ENCODE peak calls at places on chromosomes 3 and 15, in six cellular contexts. T is fibroblast of the aortic adventitia, J is body of pancreas, S is RWPE1, W is PC-3, A is cardiac fibroblast. U is an unnamed sample.

GRCh38 chr3:84905556-84905920 is 53.3 kb upstream of the CADM2 start:
- DNase-seq in W (no peak), T (no peak), J (no peak), A (no peak), S (no peak), U (no peak)

GRCh38 chr15:78540955-78541743 is 905 bp downstream of the PSMA4 start:
- DNase-seq in A (peak; percentile 4), W (peak; percentile 11), J (no peak), T (peak; percentile 41), S (peak; percentile 39), U (no peak)

GRCh38 chr3:58217209-58217811 is 6.5 kb upstream of the DNASE1L3 start:
- DNase-seq in A (peak; percentile 73), W (peak; percentile 87), S (peak; percentile 72), J (peak; percentile 79), T (peak; percentile 56), U (peak; percentile 57)

GRCh38 chr15:83920115-83920514 is 266.2 kb downstream of the ADAMTSL3 start:
- DNase-seq in S (no peak), W (no peak), T (no peak), A (no peak), J (no peak), U (no peak)

GRCh38 chr15:90648137-90649070 is 68.7 kb upstream of the BLM start:
- DNase-seq in A (peak; percentile 81), S (peak; percentile 74), W (peak; percentile 83), J (peak; percentile 68), T (peak; percentile 92), U (peak; percentile 74)

GRCh38 chr3:82736696-82737277 is 975.3 kb upstream of the GBE1 start:
- DNase-seq in W (no peak), S (no peak), J (no peak), T (no peak), A (no peak), U (no peak)

GRCh38 chr3:141795311-141795710 is 32.1 kb downstream of the GRK7 start:
- DNase-seq in J (no peak), S (no peak), A (no peak), T (no peak), W (no peak), U (no peak)

GRCh38 chr3:179957264-179957845 is 79.4 kb downstream of the PEX5L start:
- DNase-seq in T (no peak), W (no peak), S (no peak), A (no peak), J (no peak), U (no peak)

GRCh38 chr15:68576253-68577236 is 2.2 kb upstream of the CORO2B start:
- DNase-seq in A (no peak), S (no peak), W (no peak), J (no peak), T (no peak), U (no peak)

GRCh38 chr3:66196633-66197032 is 24.2 kb upstream of the SLC25A26 start:
- DNase-seq in W (peak; percentile 12), S (no peak), A (no peak), J (no peak), T (peak; percentile 25), U (no peak)
- TF ChIP-seq CTCF in W (peak; percentile 39), S (peak; percentile 39), A (peak; percentile 25), J (peak; percentile 38), T (peak; percentile 25), U (peak; percentile 79)

GRCh38 chr3:49928511-49929017 is 1.0 kb downstream of the MON1A start:
- DNase-seq in T (no peak), J (no peak), A (no peak), W (no peak), S (no peak), U (no peak)

GRCh38 chr3:49929333-49930240 is at the start of gene MON1A:
- DNase-seq in W (peak; percentile 94), J (peak; percentile 96), S (peak; percentile 77), A (peak; percentile 95), T (peak; percentile 91), U (peak; percentile 91)

GRCh38 chr3:49927798-49928197 is 1.8 kb downstream of the MON1A start:
- DNase-seq in T (no peak), J (no peak), A (no peak), W (no peak), S (no peak), U (no peak)

GRCh38 chr3:49930241-49930690 is 655 bp upstream of the MON1A start:
- DNase-seq in A (no peak), J (no peak), S (no peak), W (no peak), T (no peak), U (no peak)

DNA sequence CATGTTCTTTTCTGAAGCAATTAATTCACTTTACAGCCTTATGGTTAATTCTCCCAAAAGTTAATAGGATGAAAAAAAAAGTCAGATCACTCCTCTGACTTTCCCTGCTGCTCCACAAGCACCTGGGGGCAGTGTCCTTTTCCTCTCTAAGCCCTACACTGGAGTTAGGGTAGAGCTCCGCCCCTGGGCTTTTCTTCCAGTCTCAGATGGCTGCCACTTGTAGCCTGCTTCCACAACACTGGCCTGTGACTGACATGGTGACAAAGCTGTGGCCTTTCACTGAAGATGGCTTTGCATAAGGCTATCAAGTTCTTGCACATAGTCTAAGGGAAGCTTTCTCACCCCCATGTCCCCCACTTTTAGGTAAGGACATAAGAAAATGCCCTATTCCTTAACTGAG is 1.3 kb upstream of the MON1A start:
- DNase-seq in W (peak; percentile 56), A (no peak), J (peak; percentile 29), T (no peak), S (no peak), U (no peak)
- TF ChIP-seq CTCF in W (no peak), A (no peak), J (no peak), T (no peak), S (no peak), U (peak; percentile 6)

GRCh38 chr3:74067296-74067695 is 442.6 kb upstream of the PDZRN3 start:
- DNase-seq in A (peak; percentile 2), W (no peak), S (no peak), T (peak; percentile 14), J (no peak), U (peak; percentile 43)
- TF ChIP-seq CTCF in A (no peak), W (no peak), S (no peak), T (peak; percentile 24), J (no peak), U (peak; percentile 66)

GRCh38 chr3:147614210-147614609 is 205.0 kb downstream of the ZIC1 start:
- DNase-seq in W (no peak), S (no peak), A (no peak), J (no peak), T (no peak), U (no peak)

GRCh38 chr3:147618636-147619035 is 209.5 kb downstream of the ZIC1 start:
- DNase-seq in J (no peak), W (no peak), T (no peak), S (no peak), A (no peak), U (no peak)

GRCh38 chr3:147613710-147614109 is 204.5 kb downstream of the ZIC1 start:
- DNase-seq in S (no peak), J (no peak), A (no peak), T (no peak), W (no peak), U (no peak)

GRCh38 chr3:147619925-147620580 is 210.9 kb downstream of the ZIC1 start:
- DNase-seq in T (peak; percentile 12), J (no peak), S (no peak), A (no peak), W (no peak), U (no peak)

DNA sequence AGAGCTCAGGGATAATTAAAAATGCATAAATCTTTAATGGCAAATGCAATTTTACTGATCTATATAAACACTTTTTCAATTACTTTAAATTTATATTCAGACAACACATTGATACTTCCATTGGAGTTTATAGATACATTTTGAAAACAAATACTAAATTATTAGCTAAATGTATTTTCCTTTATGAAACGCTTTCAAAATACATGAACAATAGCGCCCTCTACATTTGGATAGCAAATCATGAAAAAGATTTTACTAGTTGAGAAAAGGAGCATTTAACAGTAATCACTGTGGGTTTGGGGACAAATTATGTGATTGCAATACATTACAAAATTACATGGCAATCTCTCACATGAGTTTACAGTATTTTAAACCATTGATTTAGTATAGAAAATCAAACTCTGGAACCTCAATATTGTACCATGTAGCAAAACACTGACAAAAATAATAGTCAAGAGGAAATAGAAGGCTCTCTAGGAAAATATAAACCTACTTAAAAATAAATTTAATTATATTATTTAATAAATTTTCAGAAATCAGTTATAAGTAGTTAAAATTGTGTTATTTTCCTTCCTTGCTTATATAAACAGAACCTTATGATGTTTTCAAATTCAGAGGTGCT is 207.9 kb downstream of the ZIC1 start:
- DNase-seq in W (peak; percentile 48), T (peak; percentile 41), A (peak; percentile 33), J (no peak), S (no peak), U (peak; percentile 21)
- TF ChIP-seq CTCF in W (peak; percentile 71), T (peak; percentile 53), A (peak; percentile 34), J (peak; percentile 13), S (peak; percentile 23), U (peak; percentile 84)

GRCh38 chr3:51190827-51191226 is 194.3 kb upstream of the MANF start:
- DNase-seq in A (no peak), W (no peak), S (no peak), T (no peak), J (no peak), U (no peak)

GRCh38 chr3:51191768-51192167 is 193.3 kb upstream of the MANF start:
- DNase-seq in T (no peak), J (no peak), S (no peak), A (no peak), W (no peak), U (no peak)

GRCh38 chr3:51190199-51190598 is 194.9 kb upstream of the MANF start:
- DNase-seq in S (no peak), W (no peak), T (no peak), J (no peak), A (no peak), U (no peak)
- TF ChIP-seq CTCF in S (no peak), W (no peak), T (no peak), J (no peak), A (no peak), U (no peak)

DNA sequence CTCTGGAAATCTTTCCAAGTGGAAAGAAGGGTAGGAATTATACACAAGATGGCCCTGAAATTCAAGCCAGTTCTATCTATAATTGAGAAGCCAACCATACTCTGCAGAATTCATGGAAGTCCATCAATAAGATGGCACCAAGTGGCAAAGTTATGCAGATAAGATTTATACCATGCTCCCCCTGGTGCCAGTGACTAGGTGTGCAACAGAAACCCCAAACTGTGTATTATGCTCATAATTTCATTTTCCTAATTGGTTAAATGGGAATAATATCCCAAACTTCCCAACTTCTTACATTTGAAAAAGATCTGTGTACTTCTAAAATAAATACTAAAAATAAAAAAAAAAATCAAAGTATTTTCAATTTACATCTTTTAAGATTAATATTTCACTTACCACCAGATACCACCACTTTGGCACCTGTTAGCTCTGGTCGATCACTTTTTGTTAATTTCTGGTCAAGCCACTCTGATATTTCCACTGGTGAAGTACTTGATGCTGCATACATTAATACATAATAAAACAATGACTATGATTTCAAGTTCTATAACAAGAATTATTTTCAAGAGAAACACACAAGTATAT is 25.9 kb downstream of the ETFA start:
- DNase-seq in S (peak; percentile 55), A (peak; percentile 14), J (no peak), T (peak; percentile 11), W (peak; percentile 44), U (peak; percentile 17)
- TF ChIP-seq CTCF in S (peak; percentile 73), A (peak; percentile 56), J (peak; percentile 35), T (peak; percentile 51), W (peak; percentile 64), U (peak; percentile 78)

DNA sequence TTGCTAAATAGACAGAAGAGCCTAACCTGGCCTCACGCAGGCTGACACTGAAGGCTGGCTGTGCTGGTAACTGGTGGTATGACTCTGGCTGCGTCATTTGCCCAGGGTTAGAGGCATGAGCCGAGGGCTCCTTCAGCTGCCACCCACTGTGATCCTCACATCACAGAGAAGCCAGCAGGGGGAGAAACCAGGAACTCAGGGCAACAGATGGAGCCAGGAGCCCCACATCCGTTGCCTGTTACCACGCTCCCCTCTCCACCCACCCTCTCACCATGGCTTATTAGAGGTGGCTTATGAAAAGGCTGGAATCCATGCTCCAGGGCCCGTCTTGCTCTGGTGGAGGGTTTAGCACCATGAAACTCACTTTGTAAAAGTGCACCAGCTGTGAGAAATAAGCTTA is 60.7 kb downstream of the ASB7 start:
- DNase-seq in S (peak; percentile 36), A (no peak), J (no peak), T (no peak), W (peak; percentile 25), U (no peak)
- TF ChIP-seq CTCF in S (no peak), A (peak; percentile 29), J (no peak), T (peak; percentile 22), W (peak; percentile 39), U (peak; percentile 39)

U was measured in HFFc6.